ENCODE peak calls at places on chromosomes 16 and 17, in four cellular contexts. A is stimulated activated CD8-positive, alpha-beta memory T cell treated with anti-CD3 and anti-CD28 coated beads, Interleukin-4, amount 100 ng/mL, for 1 hour; Y is memory B cell; F is T-helper 9 cell. C is an unnamed sample.

GRCh38 chr16:85460983-85461813 is 151.9 kb upstream of the GSE1 start:
- DNase-seq in F (no peak), Y (no peak), A (no peak), C (no peak)

GRCh38 chr17:78677303-78678219 is 100.4 kb upstream of the DNAH17 start:
- DNase-seq in Y (no peak), A (no peak), F (no peak), C (no peak)

GRCh38 chr17:52297230-52298010 is 138.9 kb upstream of the CA10 start:
- DNase-seq in A (no peak), Y (no peak), F (no peak), C (no peak)

GRCh38 chr16:67672739-67673662 is 6.4 kb downstream of the C16orf86 start:
- DNase-seq in A (no peak), F (peak), Y (peak), C (peak)

GRCh38 chr16:89407925-89408300 is 82.4 kb downstream of the ANKRD11 start:
- DNase-seq in F (no peak), Y (no peak), A (no peak), C (no peak)

GRCh38 chr17:1713878-1714487 is 3.8 kb upstream of the TLCD2 start:
- DNase-seq in Y (no peak), F (no peak), A (no peak), C (no peak)

GRCh38 chr17:60107526-60108257 is 29.0 kb upstream of the HEATR6 start:
- DNase-seq in F (no peak), Y (peak), A (no peak), C (no peak)

GRCh38 chr17:7558544-7559306 is at the start of gene TNFSF13:
- DNase-seq in F (no peak), Y (no peak), A (no peak), C (no peak)

GRCh38 chr16:28478511-28479180 is 6.5 kb upstream of the NPIPB7 start:
- DNase-seq in A (no peak), F (no peak), Y (no peak), C (no peak)

GRCh38 chr17:66542183-66542966 is 240.0 kb downstream of the PRKCA start:
- DNase-seq in Y (no peak), F (no peak), A (no peak), C (no peak)

C was measured in CD4-positive, alpha-beta T cell.